ENCODE peak calls at places on chromosomes 7 and 10, in nine cellular contexts. G is cardiac muscle cell, L is choroid plexus epithelial cell, H is ascending aorta, O is HepG2, N is colonic mucosa, S is heart left ventricle, W is epithelial cell of esophagus, U is lower lobe of right lung. P is an unnamed sample.

GRCh38 chr7:12389089-12389700 is 14.5 kb downstream of the VWDE start:
- DNase-seq in U (no peak), O (peak; percentile 59), G (peak; percentile 72), H (no peak), S (no peak), L (peak; percentile 84), W (peak; percentile 75), N (peak; percentile 27), P (peak; percentile 59)

GRCh38 chr7:16542401-16542800 is 15.8 kb downstream of the LRRC72 start:
- DNase-seq in O (no peak), L (no peak), G (no peak), N (no peak), H (no peak), S (no peak), W (no peak), U (no peak), P (no peak)

GRCh38 chr7:13577566-13578145 is 411.8 kb downstream of the ETV1 start:
- DNase-seq in S (no peak), H (no peak), G (no peak), O (no peak), L (peak; percentile 69), U (no peak), W (no peak), N (no peak), P (no peak)

GRCh38 chr10:51031995-51032394 is 42.3 kb upstream of the PRKG1 start:
- DNase-seq in O (no peak), U (no peak), H (no peak), L (peak; percentile 4), S (no peak), N (no peak), W (no peak), G (no peak), P (no peak)

GRCh38 chr10:44333511-44333910 is 51.4 kb downstream of the CXCL12 start:
- DNase-seq in G (no peak), S (no peak), H (peak; percentile 24), O (no peak), L (no peak), N (no peak), W (no peak), U (no peak), P (no peak)

GRCh38 chr7:158819571-158820203 is 9.6 kb downstream of the ESYT2 start:
- DNase-seq in W (no peak), H (no peak), L (peak; percentile 46), G (peak; percentile 71), O (no peak), N (no peak), S (no peak), U (no peak), P (no peak)

GRCh38 chr10:96025566-96025965 is 17.8 kb upstream of the CCNJ start:
- DNase-seq in O (peak; percentile 32), G (peak; percentile 10), W (peak; percentile 47), U (no peak), N (no peak), H (no peak), L (peak; percentile 35), S (no peak), P (no peak)

GRCh38 chr10:115844592-115844991 is 428.4 kb downstream of the GFRA1 start:
- DNase-seq in N (no peak), W (no peak), G (peak; percentile 54), L (peak; percentile 54), H (no peak), S (peak; percentile 60), U (no peak), O (no peak), P (peak; percentile 59)

DNA sequence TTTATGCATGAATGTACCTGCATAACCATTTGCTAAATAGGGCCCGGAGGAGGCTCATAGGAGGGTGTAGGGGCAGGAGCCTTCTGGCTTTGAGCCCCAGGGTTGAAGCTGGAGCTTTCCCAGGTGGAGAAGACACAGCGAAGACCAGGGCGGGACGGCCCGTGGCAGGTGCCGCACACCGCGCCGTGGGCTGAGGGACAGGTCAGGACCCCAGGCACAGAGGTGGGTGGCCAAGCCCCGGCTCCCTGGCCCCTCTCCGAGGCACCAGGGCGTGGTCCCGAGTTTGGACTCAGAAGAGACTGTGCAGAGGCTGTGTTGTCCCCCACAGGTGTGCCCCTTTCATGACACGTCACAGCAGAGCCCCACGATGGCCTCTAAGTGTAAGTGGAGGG is 56.5 kb downstream of the PWWP2B start:
- DNase-seq in O (no peak), U (no peak), L (no peak), N (no peak), W (no peak), H (no peak), G (no peak), S (peak; percentile 27), P (no peak)
- TF ChIP-seq CTCF in O (no peak), U (peak; percentile 25), L (no peak), N (no peak), W (no peak), H (no peak), G (no peak), S (no peak), P (no peak)

GRCh38 chr7:40659231-40659630 is 524.4 kb downstream of the SUGCT start:
- DNase-seq in G (no peak), U (no peak), H (no peak), S (peak; percentile 35), O (no peak), W (no peak), N (no peak), L (no peak), P (no peak)

GRCh38 chr7:40656349-40656748 is 521.5 kb downstream of the SUGCT start:
- DNase-seq in O (no peak), U (no peak), L (no peak), S (no peak), N (no peak), G (no peak), H (no peak), W (no peak), P (no peak)

GRCh38 chr7:40654171-40654570 is 519.4 kb downstream of the SUGCT start:
- DNase-seq in G (no peak), L (no peak), U (no peak), W (no peak), O (no peak), S (no peak), H (no peak), N (no peak), P (no peak)

GRCh38 chr7:40655426-40655825 is 520.6 kb downstream of the SUGCT start:
- DNase-seq in O (no peak), L (no peak), S (no peak), U (no peak), H (no peak), W (no peak), N (no peak), G (no peak), P (no peak)

GRCh38 chr7:40658731-40659130 is 523.9 kb downstream of the SUGCT start:
- DNase-seq in G (peak; percentile 6), L (peak; percentile 15), N (no peak), O (no peak), U (no peak), S (no peak), W (peak; percentile 60), H (peak; percentile 75), P (peak; percentile 50)
- H3K4me3 ChIP-seq in G (no peak overlapping the region), L (no peak overlapping the region), N (no peak overlapping the region), O (no peak overlapping the region), U (no peak overlapping the region), S (no peak overlapping the region), W (no peak overlapping the region), H (no peak overlapping the region), P (no peak overlapping the region)

GRCh38 chr10:103711351-103711994 is 143.9 kb downstream of the SH3PXD2A start:
- DNase-seq in N (no peak), S (no peak), H (no peak), U (no peak), G (no peak), O (no peak), L (no peak), W (no peak), P (no peak)
- TF ChIP-seq CTCF in N (no peak), S (no peak), H (no peak), U (peak; percentile 8), G (peak; percentile 15), O (no peak), L (peak; percentile 46), W (peak; percentile 21), P (peak; percentile 27)

GRCh38 chr10:29849434-29849833 is 210.0 kb downstream of the JCAD start:
- DNase-seq in H (no peak), W (no peak), N (no peak), S (no peak), U (no peak), G (peak; percentile 94), L (peak; percentile 83), O (no peak), P (peak; percentile 93)
- H3K4me3 ChIP-seq in H (peak overlapping the region; percentile 28), W (no peak overlapping the region), N (no peak overlapping the region), S (no peak overlapping the region), U (peak overlapping the region; percentile 18), G (no peak overlapping the region), L (peak overlapping the region; percentile 38), O (no peak overlapping the region), P (peak overlapping the region; percentile 53)

DNA sequence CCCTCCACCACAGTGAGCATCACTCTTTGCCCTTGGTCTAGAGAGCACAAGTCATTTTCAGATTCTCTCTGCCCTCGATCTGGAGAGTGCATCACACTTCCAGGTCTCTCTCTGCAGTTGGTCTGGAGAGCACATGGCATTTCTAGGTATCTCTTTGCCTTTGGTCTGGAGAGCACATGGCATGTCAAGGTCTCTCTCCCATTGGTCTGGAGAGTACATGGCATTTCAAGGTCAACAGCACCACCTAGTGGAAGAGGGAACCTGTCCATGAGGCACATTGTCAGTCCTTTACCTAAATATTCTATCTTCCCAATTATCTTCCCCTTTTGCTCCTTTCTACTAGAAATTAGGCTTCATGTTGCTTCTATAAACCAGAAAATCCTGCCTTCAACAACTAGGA is 1139.4 kb downstream of the XPNPEP1 start:
- DNase-seq in U (no peak), O (peak; percentile 13), G (peak; percentile 56), H (no peak), N (peak; percentile 22), W (peak; percentile 52), L (peak; percentile 88), S (no peak), P (peak; percentile 53)
- TF ChIP-seq CTCF in U (peak; percentile 43), O (no peak), G (peak; percentile 38), H (no peak), N (no peak), W (peak; percentile 21), L (peak; percentile 68), S (no peak), P (peak; percentile 37)

GRCh38 chr10:110016037-110016436 is 8.3 kb downstream of the ADD3 start:
- DNase-seq in N (no peak), S (no peak), G (no peak), O (peak; percentile 44), U (no peak), W (peak; percentile 47), H (no peak), L (peak; percentile 60), P (peak; percentile 47)
- H3K4me3 ChIP-seq in N (no peak overlapping the region), S (no peak overlapping the region), G (no peak overlapping the region), O (no peak overlapping the region), U (no peak overlapping the region), W (no peak overlapping the region), H (no peak overlapping the region), L (no peak overlapping the region), P (no peak overlapping the region)

DNA sequence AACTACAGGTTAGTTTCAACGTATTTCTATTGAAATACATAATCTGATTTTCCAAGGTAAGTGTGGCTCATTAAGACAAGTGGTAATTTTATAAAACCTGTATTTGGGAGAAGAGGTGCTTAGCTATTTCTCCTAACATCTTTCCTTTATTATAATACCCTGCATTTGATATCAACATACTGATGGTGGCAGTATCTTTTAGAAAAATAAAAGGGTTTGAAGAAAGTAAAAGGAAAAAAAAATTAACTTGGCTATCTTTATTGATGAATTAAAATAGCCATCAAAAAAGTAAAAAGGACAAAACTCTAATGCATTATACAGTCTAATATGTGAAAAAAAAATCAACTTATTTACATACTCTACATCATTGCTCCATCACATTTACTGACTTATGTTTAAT is 68.0 kb downstream of the NRBF2 start:
- DNase-seq in L (no peak), G (no peak), S (no peak), H (no peak), O (no peak), W (no peak), N (no peak), U (no peak), P (no peak)
- TF ChIP-seq CTCF in L (no peak), G (no peak), S (no peak), H (no peak), O (no peak), W (no peak), N (no peak), U (no peak), P (no peak)

P was measured in fibroblast of the aortic adventitia.